ENCODE peak calls at places on chromosomes 12 and 14, in seven cellular contexts. E, U, D, Z, G, O and A are unnamed samples.

GRCh38 chr12:127179199-127179598 is 1087.8 kb upstream of the TMEM132C start:
- DNase-seq in E (no peak), Z (no peak), G (peak), D (no peak), U (no peak), O (no peak), A (no peak)

GRCh38 chr12:6953417-6954315 is 2.5 kb downstream of the PTPN6 start:
- DNase-seq in G (no peak), O (no peak), E (no peak), D (no peak), U (no peak), Z (no peak), A (no peak)

GRCh38 chr12:2054091-2055018 is 1.6 kb downstream of the CACNA1C start:
- DNase-seq in U (no peak), D (no peak), E (no peak), O (no peak), Z (no peak), G (no peak), A (peak)

GRCh38 chr12:25130741-25131188 is 64.2 kb downstream of the DNAI7 start:
- DNase-seq in Z (no peak), E (peak), O (peak), G (peak), D (peak), U (no peak), A (no peak)

GRCh38 chr12:92098594-92099370 is 46.9 kb downstream of the BTG1 start:
- DNase-seq in G (no peak), E (no peak), O (no peak), U (no peak), D (no peak), Z (peak), A (no peak)

GRCh38 chr12:119258149-119258548 is 76.4 kb upstream of the CCDC60 start:
- DNase-seq in U (no peak), G (no peak), E (no peak), O (no peak), D (no peak), Z (no peak), A (no peak)

GRCh38 chr14:24377660-24378059 is 9.7 kb downstream of the NFATC4 start:
- DNase-seq in D (no peak), G (no peak), E (no peak), Z (no peak), O (no peak), U (no peak), A (no peak)

GRCh38 chr12:82682326-82682725 is 4.4 kb upstream of the TMTC2 start:
- DNase-seq in G (peak), Z (peak), U (no peak), O (no peak), D (no peak), E (peak), A (no peak)

GRCh38 chr14:79528843-79529405 is 682.4 kb downstream of the DIO2 start:
- DNase-seq in U (no peak), D (no peak), Z (no peak), O (no peak), E (no peak), G (no peak), A (peak)

GRCh38 chr12:26122681-26123481 is 2.0 kb downstream of the BHLHE41 start:
- DNase-seq in O (peak), D (no peak), Z (peak), G (peak), E (peak), U (peak), A (peak)

GRCh38 chr12:57744194-57744776 is 554 bp upstream of the TSPAN31 start:
- DNase-seq in O (peak), U (peak), Z (peak), E (peak), G (no peak), D (no peak), A (peak)

GRCh38 chr12:55931317-55931779 is 386 bp downstream of the DGKA start:
- DNase-seq in U (no peak), D (no peak), E (peak), G (no peak), O (no peak), Z (peak), A (no peak)

GRCh38 chr14:20794644-20795369 is 7.8 kb downstream of the RNASE1 start:
- DNase-seq in G (no peak), Z (no peak), U (no peak), E (no peak), O (no peak), D (no peak), A (no peak)

GRCh38 chr12:120085920-120086319 is 30.6 kb downstream of the RAB35 start:
- DNase-seq in D (no peak), U (no peak), O (no peak), G (no peak), Z (no peak), E (no peak), A (no peak)

GRCh38 chr14:55789442-55789841 is 209.4 kb downstream of the KTN1 start:
- DNase-seq in G (peak), O (no peak), U (no peak), D (no peak), E (no peak), Z (no peak), A (no peak)

GRCh38 chr14:91568626-91569025 is 58.5 kb upstream of the PPP4R3A start:
- DNase-seq in U (no peak), E (no peak), D (no peak), G (peak), O (no peak), Z (no peak), A (no peak)

GRCh38 chr14:73452341-73453191 is 5.8 kb downstream of the NUMB start:
- DNase-seq in E (no peak), O (no peak), U (no peak), D (no peak), Z (no peak), G (peak), A (no peak)

GRCh38 chr12:49296836-49297694 is 2.1 kb downstream of the PRPH start:
- DNase-seq in E (peak), O (no peak), G (peak), Z (peak), D (no peak), U (no peak), A (peak)
- TF ChIP-seq CTCF in E (no peak), O (no peak), G (peak), Z (peak), D (no peak), U (no peak), A (no peak)

DNA sequence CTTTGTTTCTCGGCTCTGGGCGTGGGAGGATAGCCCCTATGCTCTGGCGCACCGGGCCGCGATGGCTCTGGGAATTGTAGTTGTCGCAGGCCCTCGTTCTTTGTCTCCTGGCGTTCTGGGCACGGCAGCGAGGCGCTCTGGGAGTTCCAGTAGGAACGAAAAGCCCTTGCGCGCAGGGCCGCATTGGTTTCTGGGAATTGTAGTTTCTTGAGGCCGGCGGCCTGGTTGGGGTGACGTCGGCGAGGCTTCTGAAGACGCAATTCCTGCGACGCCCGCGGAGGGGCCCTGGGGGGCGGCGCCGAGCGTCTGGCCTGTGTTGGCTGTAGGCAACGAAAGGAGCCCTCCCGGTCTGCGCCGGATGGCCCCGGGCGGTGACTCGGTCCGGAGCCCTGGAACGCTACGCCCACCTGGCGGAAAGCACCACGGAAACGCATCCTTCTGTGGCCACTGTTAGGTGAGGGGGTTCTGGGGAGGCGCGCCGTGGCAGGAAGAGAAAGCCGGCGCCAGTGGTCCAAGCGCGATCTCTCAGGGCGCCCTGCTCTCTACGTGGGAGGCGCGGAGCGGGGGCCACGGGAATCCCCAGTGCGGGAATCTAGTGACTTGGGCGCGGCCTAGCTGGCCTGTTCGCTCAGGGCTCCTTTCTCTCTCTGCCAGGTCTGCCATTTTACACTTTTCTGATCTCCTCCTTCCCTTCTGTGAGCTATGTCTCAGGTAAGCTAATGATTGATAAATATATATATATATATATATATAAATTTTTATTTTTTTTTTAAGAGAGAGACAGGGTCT is at the start of gene ZNF140:
- DNase-seq in G (peak), O (peak), D (peak), Z (peak), E (peak), U (peak), A (peak)
- TF ChIP-seq CTCF in G (no peak), O (peak), D (peak), Z (peak), E (no peak), U (peak), A (peak)

GRCh38 chr14:45838597-45838996 is 585.6 kb upstream of the MIS18BP1 start:
- DNase-seq in U (no peak), O (no peak), G (peak), D (no peak), Z (no peak), E (no peak), A (no peak)
- TF ChIP-seq CTCF in U (no peak), O (no peak), G (peak), D (no peak), Z (no peak), E (no peak), A (no peak)

DNA sequence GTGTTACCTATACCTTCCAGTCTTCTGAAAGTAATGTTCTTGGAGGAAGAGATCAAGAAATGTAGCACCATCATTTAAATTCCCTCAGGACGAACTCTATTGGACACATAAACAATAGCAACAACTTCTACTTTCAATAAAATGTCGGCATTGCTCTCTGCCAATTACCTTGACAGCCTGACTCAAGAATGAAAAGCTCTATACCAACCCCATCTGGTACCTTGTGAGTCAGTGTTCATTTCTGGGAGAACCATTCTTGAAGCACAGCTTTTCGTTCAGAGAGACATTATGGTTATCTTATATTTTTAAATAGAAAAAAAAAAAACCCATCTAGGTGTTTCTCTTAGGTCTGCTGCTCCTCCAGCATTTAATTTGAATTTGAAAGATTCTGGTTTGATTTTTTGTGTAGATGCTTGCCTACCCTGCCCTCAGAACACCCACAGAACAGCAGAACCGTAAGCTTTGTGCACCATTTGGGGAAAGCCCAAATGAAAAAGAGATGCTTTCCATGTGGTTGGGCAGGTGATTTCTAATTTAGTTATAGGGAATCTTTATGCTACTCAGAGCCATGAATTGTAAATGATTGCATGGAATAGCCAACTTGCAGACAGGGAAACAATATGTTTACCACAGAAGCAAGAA is 156.0 kb downstream of the SAMD4A start:
- DNase-seq in U (no peak), Z (no peak), O (no peak), G (peak), E (peak), D (no peak), A (no peak)
- TF ChIP-seq CTCF in U (peak), Z (no peak), O (peak), G (peak), E (peak), D (peak), A (peak)

DNA sequence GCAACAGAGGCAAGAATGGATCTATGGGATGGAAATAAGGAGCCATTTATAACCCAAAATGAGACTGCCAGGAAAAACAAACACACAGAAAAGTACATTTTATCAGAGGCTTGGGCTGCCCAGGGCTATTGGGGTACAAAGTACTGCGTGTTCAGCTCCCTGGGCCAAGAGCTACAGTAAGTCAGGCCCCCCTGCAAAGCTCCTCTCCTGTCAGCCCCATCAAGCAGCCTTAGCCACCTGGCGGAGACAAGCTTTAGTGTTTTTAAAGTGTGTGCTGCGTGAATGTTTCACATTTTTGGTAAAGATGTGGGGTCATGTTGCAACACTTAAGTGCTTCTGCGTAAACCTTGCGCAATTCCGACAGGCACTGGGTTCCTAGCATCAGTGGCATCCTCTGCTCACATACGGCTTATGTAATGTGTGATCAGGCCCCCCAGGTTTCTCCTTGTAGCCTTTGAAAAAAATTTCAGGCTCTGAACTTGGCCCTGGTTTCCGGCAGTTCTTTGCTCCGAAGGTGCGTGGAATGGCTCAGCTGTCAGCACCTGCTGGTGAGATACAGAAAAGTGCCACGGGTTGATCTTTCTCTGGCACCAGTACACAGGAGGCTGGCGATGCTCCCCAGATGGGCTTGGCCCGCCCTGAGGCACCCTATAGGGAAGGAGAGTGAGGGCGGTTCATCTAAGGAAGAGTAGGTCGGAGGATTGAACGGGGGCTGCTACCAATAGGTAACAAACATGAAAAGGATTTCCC is 198.7 kb upstream of the EEA1 start:
- DNase-seq in Z (peak), O (no peak), G (no peak), D (peak), U (no peak), E (no peak), A (no peak)
- TF ChIP-seq CTCF in Z (peak), O (peak), G (no peak), D (peak), U (no peak), E (no peak), A (no peak)

GRCh38 chr12:108127654-108128053 is 1.4 kb upstream of the WSCD2 start:
- DNase-seq in O (no peak), E (no peak), G (no peak), Z (no peak), U (no peak), D (no peak), A (no peak)

GRCh38 chr12:108126990-108127468 is 2.1 kb upstream of the WSCD2 start:
- DNase-seq in E (no peak), U (no peak), D (no peak), Z (no peak), G (no peak), O (no peak), A (no peak)

GRCh38 chr12:108131035-108131434 is 1.9 kb downstream of the WSCD2 start:
- DNase-seq in Z (no peak), E (no peak), D (no peak), O (no peak), G (no peak), U (no peak), A (no peak)

GRCh38 chr12:108128221-108129016 is 669 bp upstream of the WSCD2 start:
- DNase-seq in D (no peak), Z (no peak), O (no peak), G (no peak), E (no peak), U (no peak), A (no peak)

DNA sequence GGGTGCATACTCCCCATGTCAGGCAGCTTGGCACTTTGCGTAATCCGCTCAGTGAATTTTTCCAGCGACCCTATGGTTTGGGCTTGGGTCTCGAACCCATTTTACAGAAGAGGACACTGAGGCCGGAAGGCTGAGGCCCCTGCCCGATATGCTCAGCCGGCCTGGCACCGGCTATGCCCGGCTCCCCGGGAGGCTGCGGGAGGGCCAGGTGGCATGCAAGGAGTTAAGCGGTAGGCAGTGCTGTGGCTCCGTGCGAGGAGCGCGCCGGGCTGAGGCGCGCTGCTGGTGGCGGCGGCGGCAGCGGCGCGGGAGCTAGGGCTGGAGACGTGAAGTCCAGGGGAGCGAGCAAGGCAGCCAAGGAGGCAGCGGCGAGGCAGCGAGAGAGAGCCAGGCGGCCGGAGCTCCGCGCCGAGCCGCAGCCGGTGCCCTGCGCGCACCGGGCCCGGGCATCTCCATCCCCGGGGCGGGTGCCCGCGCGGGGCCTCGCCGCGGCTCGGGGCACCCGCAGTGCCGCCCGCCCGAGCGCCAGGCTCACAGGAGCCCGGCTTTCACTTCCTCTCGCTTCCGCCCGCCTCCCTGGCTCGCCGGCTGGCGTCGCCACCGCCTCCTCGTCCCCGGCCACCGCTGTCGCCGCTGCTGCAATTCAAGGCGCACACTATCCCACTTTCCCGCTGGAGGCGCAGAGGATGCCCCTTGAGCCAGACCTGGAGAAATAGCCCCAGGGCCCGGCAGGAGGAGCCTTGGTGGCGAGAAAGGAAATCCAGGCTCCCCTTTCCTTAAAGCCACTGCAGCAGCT is at the start of gene WSCD2:
- DNase-seq in Z (peak), D (no peak), E (no peak), G (peak), U (peak), O (no peak), A (peak)
- TF ChIP-seq CTCF in Z (peak), D (no peak), E (peak), G (no peak), U (no peak), O (peak), A (peak)

DNA sequence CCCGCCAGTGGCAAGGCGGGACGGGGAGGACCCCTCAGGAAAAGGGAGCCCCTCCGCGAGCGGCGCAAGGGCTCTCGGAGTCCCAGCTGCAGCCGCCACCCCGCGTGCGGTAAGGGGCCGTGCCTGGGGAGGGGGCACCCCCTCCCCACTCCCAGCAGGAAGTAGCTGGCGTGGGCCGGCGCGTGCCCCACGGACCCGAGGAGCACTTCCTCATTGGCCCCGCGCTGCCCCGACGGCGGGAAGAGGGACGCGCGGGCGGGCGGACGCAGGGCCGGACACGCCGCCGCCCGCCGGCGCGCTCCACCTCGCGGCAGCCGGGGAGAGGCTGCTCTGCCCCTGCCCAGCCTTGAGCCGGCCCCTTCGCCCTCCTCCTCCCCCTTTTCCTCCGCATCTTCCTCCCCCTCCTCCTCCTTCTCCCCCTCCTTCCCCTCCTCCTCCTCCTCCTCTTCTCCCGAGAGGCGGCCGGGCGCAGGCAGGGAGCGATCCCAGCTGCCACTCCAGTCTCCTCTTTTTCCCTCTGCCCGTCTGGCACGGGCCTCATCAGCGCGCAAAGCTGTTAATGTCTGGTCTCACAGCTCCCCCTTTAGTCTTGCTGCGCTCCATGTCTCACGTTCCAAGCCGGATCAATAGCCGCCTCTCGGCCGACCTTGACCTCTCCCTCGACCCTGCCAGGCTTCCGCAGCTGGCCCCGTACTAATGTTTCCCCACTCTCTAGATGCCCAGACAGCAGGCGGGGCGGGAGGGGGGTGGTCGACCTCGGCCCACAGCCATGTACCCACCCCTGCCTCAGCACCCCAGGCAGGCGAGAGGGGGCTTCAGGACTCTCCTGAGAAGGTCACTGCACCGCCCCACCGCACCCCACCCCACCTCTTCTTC is 2.6 kb upstream of the BCL11B start:
- DNase-seq in O (peak), G (peak), E (peak), Z (peak), U (peak), D (no peak), A (peak)
- TF ChIP-seq CTCF in O (peak), G (peak), E (peak), Z (peak), U (peak), D (peak), A (peak)

GRCh38 chr14:82528011-82528410 is 994.4 kb upstream of the SEL1L start:
- DNase-seq in O (no peak), E (no peak), G (no peak), D (no peak), U (no peak), Z (no peak), A (no peak)
- TF ChIP-seq CTCF in O (no peak), E (no peak), G (no peak), D (no peak), U (no peak), Z (no peak), A (no peak)